ENCODE peak calls at places on chromosomes 16 and 17, in six cellular contexts. L, E, Z, N, V and A are unnamed samples.

GRCh38 chr16:29675811-29676643 is 3.0 kb upstream of the QPRT start:
- DNase-seq in L (peak; percentile 70), Z (peak; percentile 11), V (no peak), E (no peak), N (peak; percentile 31), A (peak; percentile 42)

GRCh38 chr17:41382396-41382795 is 290 bp upstream of the KRT34 start:
- DNase-seq in V (no peak), E (no peak), Z (peak; percentile 50), L (no peak), N (no peak), A (no peak)

GRCh38 chr17:21167303-21167702 is 40.5 kb downstream of the DHRS7B start:
- DNase-seq in E (no peak), V (no peak), Z (peak; percentile 16), N (no peak), L (no peak), A (no peak)

GRCh38 chr17:4073983-4074830 is 68.6 kb downstream of the ZZEF1 start:
- DNase-seq in V (no peak), N (no peak), E (no peak), Z (no peak), L (no peak), A (no peak)

GRCh38 chr17:43521389-43521788 is 24.8 kb downstream of the ETV4 start:
- DNase-seq in Z (no peak), V (no peak), L (no peak), N (no peak), E (no peak), A (no peak)

GRCh38 chr17:42072323-42073187 is 22.2 kb upstream of the C17orf113 start:
- DNase-seq in E (no peak), Z (no peak), N (no peak), V (peak; percentile 69), L (peak; percentile 79), A (no peak)

GRCh38 chr17:79792984-79793923 is 3.6 kb downstream of the CBX8 start:
- DNase-seq in Z (no peak), L (peak; percentile 68), N (no peak), V (peak; percentile 76), E (no peak), A (no peak)

GRCh38 chr17:18156171-18156975 is 27.3 kb upstream of the ALKBH5 start:
- DNase-seq in N (no peak), Z (no peak), E (no peak), L (no peak), V (no peak), A (no peak)

GRCh38 chr16:75267631-75268264 is 16.3 kb upstream of the BCAR1 start:
- DNase-seq in V (peak; percentile 85), N (peak; percentile 86), L (no peak), Z (peak; percentile 86), E (no peak), A (no peak)

GRCh38 chr17:50096758-50097157 is 1.6 kb downstream of the PDK2 start:
- DNase-seq in V (no peak), N (no peak), Z (no peak), E (no peak), L (no peak), A (no peak)

GRCh38 chr17:17236295-17237025 is 508 bp downstream of the FLCN start:
- DNase-seq in E (no peak), Z (peak; percentile 50), N (peak; percentile 36), V (peak; percentile 52), L (peak; percentile 43), A (no peak)

GRCh38 chr16:52436646-52437645 is 110.0 kb downstream of the TOX3 start:
- DNase-seq in Z (no peak), V (no peak), L (no peak), E (no peak), N (no peak), A (no peak)

GRCh38 chr17:79679631-79680340 is 51.0 kb upstream of the ENPP7 start:
- DNase-seq in V (no peak), Z (no peak), N (no peak), L (no peak), E (no peak), A (no peak)

GRCh38 chr16:72228014-72228413 is 56.1 kb upstream of the PMFBP1 start:
- DNase-seq in V (no peak), E (no peak), Z (no peak), N (no peak), L (no peak), A (no peak)

GRCh38 chr17:48513097-48513496 is 17.7 kb downstream of the HOXB1 start:
- DNase-seq in V (no peak), E (no peak), Z (no peak), L (no peak), N (no peak), A (peak; percentile 7)

GRCh38 chr16:72736074-72736473 is 311.9 kb downstream of the ZFHX3 start:
- DNase-seq in V (no peak), Z (no peak), E (no peak), N (no peak), L (peak; percentile 18), A (no peak)

GRCh38 chr16:57372372-57373116 is at the start of gene CX3CL1:
- DNase-seq in N (no peak), V (peak; percentile 88), L (peak; percentile 93), Z (peak; percentile 62), E (no peak), A (no peak)

GRCh38 chr16:49588061-49588460 is 214.5 kb downstream of the C16orf78 start:
- DNase-seq in N (no peak), L (no peak), E (no peak), V (no peak), Z (no peak), A (no peak)

GRCh38 chr17:61809816-61810392 is 53.4 kb downstream of the BRIP1 start:
- DNase-seq in Z (peak; percentile 52), N (peak; percentile 73), E (no peak), L (no peak), V (no peak), A (no peak)

GRCh38 chr17:35361027-35361426 is 12.4 kb downstream of the SLFN11 start:
- DNase-seq in E (no peak), N (no peak), V (no peak), L (no peak), Z (no peak), A (no peak)

DNA sequence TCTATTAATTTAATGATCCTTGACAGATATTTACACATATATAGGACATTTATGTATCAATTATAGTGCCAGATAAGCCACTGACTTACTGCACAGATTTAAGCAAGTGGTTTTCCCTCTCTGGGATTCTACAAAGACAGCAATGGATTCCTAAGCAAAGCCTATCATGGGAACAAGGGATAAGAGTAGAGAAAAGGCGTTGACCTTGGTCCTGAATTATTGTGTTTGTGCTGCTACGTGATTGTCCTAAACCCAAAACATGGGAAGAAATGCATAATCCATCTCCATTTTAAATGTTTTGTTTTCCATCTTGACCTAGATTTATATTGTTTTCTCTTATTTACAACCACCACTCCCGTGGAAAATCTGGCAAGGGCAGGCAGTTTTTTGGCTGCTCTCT is 14.0 kb downstream of the SLFN11 start:
- DNase-seq in V (no peak), N (no peak), E (no peak), Z (no peak), L (no peak), A (no peak)
- H3K79me2 ChIP-seq in V (no peaks in the 10 kb centered on the region), N (no peaks in the 10 kb centered on the region), E (no peaks in the 10 kb centered on the region), Z (no peaks in the 10 kb centered on the region), L (no peaks in the 10 kb centered on the region), A (peaks cover 90% of the 10 kb centered on the region)

DNA sequence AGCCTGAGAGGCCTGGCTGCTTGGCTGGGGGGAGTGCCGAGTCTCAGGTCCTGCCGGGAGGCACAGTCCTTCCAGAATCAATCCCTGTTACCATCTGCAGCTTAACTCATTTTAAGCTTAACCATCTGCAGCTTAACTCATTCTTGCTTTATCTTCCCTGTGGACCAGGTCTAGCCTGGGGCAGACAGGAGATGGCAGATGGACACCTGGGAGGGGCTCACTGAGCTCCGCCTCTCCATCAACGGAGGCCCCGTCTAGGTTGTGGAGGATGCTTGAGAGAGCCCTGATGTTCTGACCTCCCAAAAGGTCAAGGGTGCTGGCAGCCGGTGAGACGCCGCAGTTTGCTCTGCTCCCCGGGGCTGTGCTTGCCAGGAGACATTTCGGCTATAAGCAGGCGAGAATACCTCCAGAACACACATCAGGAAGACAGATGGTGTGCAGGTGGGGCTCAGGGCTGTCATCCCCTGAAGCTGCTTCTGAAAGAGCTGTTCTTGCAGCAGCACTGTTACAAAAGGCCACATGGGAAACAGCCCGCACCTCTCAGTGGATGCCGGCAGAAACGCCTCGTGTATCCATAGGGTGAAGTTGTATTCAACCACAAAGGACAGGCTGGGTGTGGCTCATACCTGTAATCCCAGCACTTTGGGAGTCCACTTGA is 41.3 kb downstream of the BAIAP2 start:
- DNase-seq in V (no peak), N (no peak), E (no peak), L (no peak), Z (no peak), A (no peak)
- H3K79me2 ChIP-seq in V (no peaks in the 10 kb centered on the region), N (no peaks in the 10 kb centered on the region), E (no peaks in the 10 kb centered on the region), L (no peaks in the 10 kb centered on the region), Z (peaks cover 63% of the 10 kb centered on the region), A (no peaks in the 10 kb centered on the region)

DNA sequence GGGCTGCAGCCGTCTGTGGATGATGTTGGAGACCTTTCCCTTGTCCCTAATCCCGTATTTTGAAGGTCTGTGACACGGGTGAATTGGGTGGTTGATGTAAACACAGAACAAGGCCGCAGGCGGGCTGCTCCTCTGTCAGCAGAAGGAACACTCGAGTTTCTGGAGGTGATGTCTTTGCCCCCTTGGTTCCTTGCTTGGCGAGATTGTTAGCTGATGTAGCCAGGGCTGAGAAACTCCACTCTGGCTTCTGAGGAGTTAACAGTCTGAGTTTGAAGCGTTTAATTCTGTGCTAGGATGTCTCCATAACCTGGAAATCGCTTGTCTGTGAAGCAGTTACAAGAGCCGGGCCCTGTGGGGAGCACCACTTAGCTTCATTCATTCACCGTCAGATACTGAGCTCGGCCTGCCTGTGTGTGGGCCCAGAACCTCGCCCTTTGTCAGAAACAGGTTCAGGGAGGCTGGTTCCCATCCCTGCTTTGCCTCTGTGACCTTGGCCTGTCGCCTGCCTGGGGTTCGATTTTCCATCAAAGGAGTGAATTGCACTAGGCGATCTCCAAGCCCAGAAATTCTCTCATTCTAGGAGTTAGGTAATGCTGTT is 1.3 kb downstream of the MAPK8IP3 start:
- DNase-seq in N (peak; percentile 28), E (no peak), Z (no peak), L (peak; percentile 48), V (peak; percentile 51), A (no peak)
- H3K79me2 ChIP-seq in N (peaks cover 57% of the 10 kb centered on the region), E (peaks cover 3% of the 10 kb centered on the region), Z (peaks cover 61% of the 10 kb centered on the region), L (peaks cover 57% of the 10 kb centered on the region), V (peaks cover 67% of the 10 kb centered on the region), A (peaks cover 69% of the 10 kb centered on the region)

GRCh38 chr16:4410335-4411075 is 5.9 kb downstream of the CORO7 start:
- DNase-seq in E (no peak), N (peak; percentile 86), V (peak; percentile 72), L (no peak), Z (peak; percentile 40), A (no peak)

GRCh38 chr16:4412159-4412558 is 4.2 kb downstream of the CORO7 start:
- DNase-seq in L (no peak), N (no peak), V (no peak), Z (no peak), E (no peak), A (no peak)

GRCh38 chr16:4409081-4409932 is 7.1 kb downstream of the CORO7 start:
- DNase-seq in N (peak; percentile 34), L (no peak), V (no peak), Z (peak; percentile 44), E (no peak), A (no peak)

GRCh38 chr16:4412854-4413253 is 3.5 kb downstream of the CORO7 start:
- DNase-seq in L (no peak), N (no peak), E (no peak), V (no peak), Z (no peak), A (no peak)

DNA sequence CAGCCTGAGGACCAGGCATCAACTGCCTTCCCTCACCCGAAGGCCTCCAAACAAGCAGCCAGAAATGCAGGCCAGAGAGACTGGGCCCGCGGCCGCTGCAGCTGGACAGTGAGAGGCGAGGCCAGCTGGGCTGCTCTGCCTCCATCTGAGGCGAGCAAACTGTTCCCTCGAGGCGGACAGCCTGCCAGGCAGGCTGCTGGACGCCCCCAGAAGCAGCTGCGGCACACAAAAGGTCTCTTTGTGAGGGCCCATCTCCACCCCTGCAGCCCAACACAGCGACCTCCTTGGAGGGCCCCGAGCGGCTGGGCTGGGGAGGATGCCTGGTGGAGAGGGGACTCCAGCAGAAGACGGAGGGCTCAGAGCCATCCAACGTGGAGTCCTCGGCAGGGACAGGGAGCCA is 4.7 kb downstream of the CORO7 start:
- DNase-seq in V (no peak), Z (no peak), E (no peak), N (no peak), L (no peak), A (no peak)
- H3K79me2 ChIP-seq in V (peaks cover 26% of the 10 kb centered on the region), Z (peaks cover 46% of the 10 kb centered on the region), E (no peaks in the 10 kb centered on the region), N (peaks cover 18% of the 10 kb centered on the region), L (no peaks in the 10 kb centered on the region), A (peaks cover 69% of the 10 kb centered on the region)